ENCODE peak calls at places on chromosome 15, in four cellular contexts. One of them, this sample, is unnamed.

GRCh38 chr15:82870727-82871576 is 61.5 kb downstream of the WHAMM start:
- DNase-seq in A549: no peak
- DNase-seq in HFFc6: no peak
- DNase-seq in GM13976: no peak
- DNase-seq in this sample: no peak

GRCh38 chr15:62254137-62254934 is 89.3 kb upstream of the C2CD4B start:
- DNase-seq in A549: peak; percentile 56
- DNase-seq in HFFc6: peak; percentile 29
- DNase-seq in GM13976: peak; percentile 55
- DNase-seq in this sample: peak; percentile 69

GRCh38 chr15:72086010-72086697 is 31.8 kb downstream of the MYO9A start:
- DNase-seq in A549: no peak
- DNase-seq in HFFc6: no peak
- DNase-seq in GM13976: no peak
- DNase-seq in this sample: peak; percentile 38

GRCh38 chr15:66253643-66254363 is at the start of gene MEGF11:
- DNase-seq in A549: peak; percentile 67
- DNase-seq in HFFc6: no peak
- DNase-seq in GM13976: peak; percentile 36
- DNase-seq in this sample: no peak

GRCh38 chr15:39363761-39364586 is 216.9 kb upstream of the THBS1 start:
- DNase-seq in A549: no peak
- DNase-seq in HFFc6: peak; percentile 81
- DNase-seq in GM13976: no peak
- DNase-seq in this sample: peak; percentile 63

GRCh38 chr15:67067930-67068542 is 2.6 kb downstream of the SMAD3 start:
- DNase-seq in A549: no peak
- DNase-seq in HFFc6: no peak
- DNase-seq in GM13976: no peak
- DNase-seq in this sample: no peak

GRCh38 chr15:65939901-65940617 is 70.8 kb downstream of the RAB11A start:
- DNase-seq in A549: peak; percentile 80
- DNase-seq in HFFc6: peak; percentile 91
- DNase-seq in GM13976: no peak
- DNase-seq in this sample: peak; percentile 76

GRCh38 chr15:48644827-48645557 is 517 bp downstream of the FBN1 start:
- DNase-seq in A549: peak; percentile 13
- DNase-seq in HFFc6: no peak
- DNase-seq in GM13976: peak; percentile 68
- DNase-seq in this sample: peak; percentile 50

GRCh38 chr15:85404156-85404921 is 23.9 kb downstream of the AKAP13 start:
- DNase-seq in A549: no peak
- DNase-seq in HFFc6: no peak
- DNase-seq in GM13976: no peak
- DNase-seq in this sample: no peak

GRCh38 chr15:57505056-57505713 is 86.5 kb upstream of the MYZAP start:
- DNase-seq in A549: no peak
- DNase-seq in HFFc6: no peak
- DNase-seq in GM13976: no peak
- DNase-seq in this sample: peak; percentile 12

GRCh38 chr15:88649753-88650551 is 11.1 kb downstream of the ISG20 start:
- DNase-seq in A549: no peak
- DNase-seq in HFFc6: no peak
- DNase-seq in GM13976: no peak
- DNase-seq in this sample: no peak

GRCh38 chr15:40594429-40594836 is 384 bp downstream of the KNL1 start:
- DNase-seq in A549: peak; percentile 54
- DNase-seq in HFFc6: peak; percentile 36
- DNase-seq in GM13976: peak; percentile 76
- DNase-seq in this sample: peak; percentile 75
- TF ChIP-seq CTCF in A549: no peak
- TF ChIP-seq CTCF in HFFc6: peak; percentile 49
- TF ChIP-seq CTCF in GM13976: no peak
- TF ChIP-seq CTCF in this sample: no peak

GRCh38 chr15:32993285-32993684 is 201.2 kb downstream of the FMN1 start:
- DNase-seq in A549: no peak
- DNase-seq in HFFc6: peak; percentile 42
- DNase-seq in GM13976: no peak
- DNase-seq in this sample: peak; percentile 14
- TF ChIP-seq CTCF in A549: peak; percentile 44
- TF ChIP-seq CTCF in HFFc6: peak; percentile 76
- TF ChIP-seq CTCF in GM13976: no peak
- TF ChIP-seq CTCF in this sample: no peak

GRCh38 chr15:64209680-64210334 is 47.0 kb upstream of the PPIB start:
- DNase-seq in A549: peak; percentile 33
- DNase-seq in HFFc6: peak; percentile 51
- DNase-seq in GM13976: peak; percentile 45
- DNase-seq in this sample: peak; percentile 35
- TF ChIP-seq CTCF in A549: peak; percentile 92
- TF ChIP-seq CTCF in HFFc6: peak; percentile 86
- TF ChIP-seq CTCF in GM13976: peak; percentile 36
- TF ChIP-seq CTCF in this sample: peak; percentile 43

DNA sequence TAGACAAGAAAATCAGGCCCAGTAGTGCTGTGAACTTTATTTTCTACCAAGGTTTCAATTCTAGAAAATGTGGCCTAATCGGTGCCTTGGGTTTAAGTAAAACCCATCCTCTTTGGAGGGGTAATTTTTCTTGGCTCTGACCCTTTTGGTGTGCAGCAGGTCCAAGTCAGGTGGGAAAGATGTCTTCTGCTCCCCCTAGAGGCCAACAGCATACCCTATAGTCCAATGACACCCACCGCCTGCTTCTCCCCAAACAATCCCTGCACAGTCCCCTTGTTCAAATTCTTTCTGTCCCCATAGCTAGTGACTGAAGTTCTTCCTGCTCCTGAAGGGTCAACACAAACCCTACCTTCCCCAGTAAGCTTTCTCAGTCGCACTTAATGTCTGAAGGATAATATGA is 261.8 kb upstream of the GOLGA6L4 start:
- DNase-seq in A549: peak; percentile 12
- DNase-seq in HFFc6: no peak
- DNase-seq in GM13976: no peak
- DNase-seq in this sample: peak; percentile 33
- TF ChIP-seq CTCF in A549: no peak
- TF ChIP-seq CTCF in HFFc6: no peak
- TF ChIP-seq CTCF in GM13976: peak; percentile 48
- TF ChIP-seq CTCF in this sample: peak; percentile 46

GRCh38 chr15:41660235-41661077 is at the start of gene MGA:
- DNase-seq in A549: peak; percentile 35
- DNase-seq in HFFc6: peak; percentile 80
- DNase-seq in GM13976: peak; percentile 94
- DNase-seq in this sample: peak; percentile 18
- TF ChIP-seq CTCF in A549: no peak
- TF ChIP-seq CTCF in HFFc6: no peak
- TF ChIP-seq CTCF in GM13976: peak; percentile 21
- TF ChIP-seq CTCF in this sample: no peak

GRCh38 chr15:43799209-43799944 is 643 bp downstream of the SERINC4 start:
- DNase-seq in A549: no peak
- DNase-seq in HFFc6: no peak
- DNase-seq in GM13976: no peak
- DNase-seq in this sample: no peak
- TF ChIP-seq CTCF in A549: no peak
- TF ChIP-seq CTCF in HFFc6: no peak
- TF ChIP-seq CTCF in GM13976: peak; percentile 20
- TF ChIP-seq CTCF in this sample: no peak

GRCh38 chr15:74050127-74050526 is 32.2 kb downstream of the GOLGA6A start:
- DNase-seq in A549: no peak
- DNase-seq in HFFc6: no peak
- DNase-seq in GM13976: no peak
- DNase-seq in this sample: no peak

GRCh38 chr15:74050835-74051234 is 31.5 kb downstream of the GOLGA6A start:
- DNase-seq in A549: no peak
- DNase-seq in HFFc6: no peak
- DNase-seq in GM13976: no peak
- DNase-seq in this sample: peak; percentile 18

GRCh38 chr15:74055804-74056203 is 26.5 kb downstream of the GOLGA6A start:
- DNase-seq in A549: no peak
- DNase-seq in HFFc6: no peak
- DNase-seq in GM13976: no peak
- DNase-seq in this sample: no peak

GRCh38 chr15:74053497-74053896 is 28.9 kb downstream of the GOLGA6A start:
- DNase-seq in A549: no peak
- DNase-seq in HFFc6: no peak
- DNase-seq in GM13976: no peak
- DNase-seq in this sample: no peak

DNA sequence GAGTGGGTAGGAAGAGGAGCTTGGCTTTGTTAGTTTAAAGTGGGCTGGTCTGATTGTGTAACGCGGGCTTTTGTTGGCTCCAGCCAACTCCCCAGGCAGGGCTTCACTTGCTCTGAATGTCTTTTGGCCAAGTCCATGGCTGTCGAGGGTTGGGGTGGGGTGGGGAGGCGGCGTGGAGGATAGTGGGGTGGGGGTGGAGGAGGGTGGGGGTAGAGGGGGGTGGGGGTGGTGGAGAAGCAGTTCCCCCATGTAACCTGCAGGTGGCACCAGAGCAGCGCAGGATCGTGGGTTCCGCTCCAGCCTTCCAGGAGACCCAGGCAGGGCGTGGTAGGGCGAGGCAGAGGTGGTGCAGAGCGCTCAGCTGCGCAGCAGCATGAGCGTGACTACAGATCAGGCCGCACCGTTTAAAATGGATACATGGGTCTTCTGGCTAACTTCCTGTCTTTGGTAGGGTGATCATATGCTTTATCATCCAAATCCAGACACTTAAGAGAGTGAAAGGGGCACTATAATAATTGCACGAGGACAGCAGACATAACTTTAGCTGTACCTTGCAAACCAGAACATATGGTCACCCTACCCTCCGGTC is 28.3 kb downstream of the GOLGA6A start:
- DNase-seq in A549: peak; percentile 64
- DNase-seq in HFFc6: peak; percentile 28
- DNase-seq in GM13976: peak; percentile 81
- DNase-seq in this sample: peak; percentile 75
- TF ChIP-seq CTCF in A549: peak; percentile 55
- TF ChIP-seq CTCF in HFFc6: peak; percentile 79
- TF ChIP-seq CTCF in GM13976: peak; percentile 52
- TF ChIP-seq CTCF in this sample: peak; percentile 71

DNA sequence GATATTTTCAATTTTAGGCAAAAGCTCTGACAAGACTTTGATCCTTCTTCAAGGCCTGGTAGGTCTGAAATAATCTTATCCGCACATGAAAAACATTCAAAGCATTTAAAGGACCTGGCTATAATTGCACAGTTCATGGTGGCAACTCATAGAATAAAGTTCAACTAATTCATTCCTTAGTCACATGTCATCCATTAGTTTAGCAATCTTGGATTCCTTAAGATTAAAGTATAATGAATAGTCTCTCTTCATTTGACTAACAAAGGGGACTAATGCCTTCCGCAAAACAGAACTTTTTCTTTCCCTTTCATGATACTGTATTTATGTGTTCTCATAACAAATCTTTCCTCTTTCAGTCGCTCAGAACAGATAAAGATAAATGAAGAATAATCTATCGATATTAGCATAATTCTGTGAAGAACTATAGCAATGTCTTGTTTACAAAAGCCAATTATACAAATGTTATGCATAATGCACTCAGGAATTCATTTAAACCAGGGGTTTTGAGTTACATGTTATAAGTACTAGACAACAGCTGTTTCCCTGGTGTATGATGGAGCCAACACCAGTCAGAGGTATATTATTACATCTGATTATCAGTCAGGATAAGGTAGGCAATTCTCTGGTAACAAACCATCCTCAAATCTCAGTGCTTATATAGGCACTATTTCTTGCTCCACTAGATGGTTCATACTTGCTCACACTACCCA is 172.5 kb downstream of the POTEB3 start:
- DNase-seq in A549: no peak
- DNase-seq in HFFc6: no peak
- DNase-seq in GM13976: no peak
- DNase-seq in this sample: no peak
- TF ChIP-seq CTCF in A549: no peak
- TF ChIP-seq CTCF in HFFc6: no peak
- TF ChIP-seq CTCF in GM13976: no peak
- TF ChIP-seq CTCF in this sample: no peak

DNA sequence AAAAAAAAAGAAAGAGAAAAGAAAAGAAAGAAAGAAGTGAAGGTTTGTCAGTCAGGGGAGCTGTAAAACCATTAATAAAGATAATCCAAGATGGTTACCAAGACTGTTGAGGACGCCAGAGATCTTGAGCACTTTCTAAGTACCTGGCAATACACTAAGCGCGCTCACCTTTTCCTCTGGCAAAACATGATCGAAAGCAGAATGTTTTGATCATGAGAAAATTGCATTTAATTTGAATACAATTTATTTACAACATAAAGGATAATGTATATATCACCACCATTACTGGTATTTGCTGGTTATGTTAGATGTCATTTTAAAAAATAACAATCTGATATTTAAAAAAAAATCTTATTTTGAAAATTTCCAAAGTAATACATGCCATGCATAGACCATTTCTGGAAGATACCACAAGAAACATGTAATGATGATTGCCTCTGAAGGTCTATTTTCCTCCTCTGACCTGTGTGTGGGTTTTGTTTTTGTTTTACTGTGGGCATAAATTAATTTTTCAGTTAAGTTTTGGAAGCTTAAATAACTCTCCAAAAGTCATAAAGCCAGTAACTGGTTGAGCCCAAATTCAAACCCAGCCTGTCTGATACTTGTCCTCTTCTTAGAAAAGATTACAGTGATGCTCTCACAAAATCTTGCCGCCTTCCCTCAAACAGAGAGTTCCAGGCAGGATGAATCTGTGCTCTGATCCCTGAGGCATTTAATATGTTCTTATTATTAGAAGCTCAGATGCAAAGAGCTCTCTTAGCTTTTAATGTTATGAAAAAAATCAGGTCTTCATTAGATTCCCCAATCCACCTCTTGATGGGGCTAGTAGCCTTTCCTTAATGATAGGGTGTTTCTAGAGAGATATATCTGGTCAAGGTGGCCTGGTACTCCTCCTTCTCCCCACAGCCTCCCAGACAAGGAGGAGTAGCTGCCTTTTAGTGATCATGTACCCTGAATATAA is 2.0 kb downstream of the B2M start:
- DNase-seq in A549: peak; percentile 36
- DNase-seq in HFFc6: peak; percentile 51
- DNase-seq in GM13976: no peak
- DNase-seq in this sample: peak; percentile 56
- TF ChIP-seq CTCF in A549: peak; percentile 42
- TF ChIP-seq CTCF in HFFc6: peak; percentile 55
- TF ChIP-seq CTCF in GM13976: no peak
- TF ChIP-seq CTCF in this sample: peak; percentile 41

GRCh38 chr15:61155741-61156700 is 73.1 kb downstream of the RORA start:
- DNase-seq in A549: no peak
- DNase-seq in HFFc6: no peak
- DNase-seq in GM13976: no peak
- DNase-seq in this sample: peak; percentile 48
- TF ChIP-seq CTCF in A549: no peak
- TF ChIP-seq CTCF in HFFc6: no peak
- TF ChIP-seq CTCF in GM13976: no peak
- TF ChIP-seq CTCF in this sample: no peak

This sample was measured in MCF 10A.